ENCODE peak calls at places on chromosomes 1 and 21, in four cellular contexts. M is prostate gland, N is breast epithelium, T is GM12891. U is an unnamed sample.

GRCh38 chr1:19315378-19316206 is 3.5 kb downstream of the SLC66A1 start:
- DNase-seq in M (no peak), N (no peak), T (peak; percentile 54), U (no peak)

GRCh38 chr1:228340686-228341449 is 65.8 kb downstream of the TRIM11 start:
- DNase-seq in M (no peak), N (no peak), T (no peak), U (peak; percentile 68)

GRCh38 chr1:157505481-157506272 is 46.6 kb downstream of the FCRL5 start:
- DNase-seq in M (peak; percentile 19), N (no peak), T (no peak), U (peak; percentile 50)

GRCh38 chr1:11931845-11932244 is 2.7 kb upstream of the PLOD1 start:
- DNase-seq in M (no peak), N (no peak), T (no peak), U (no peak)

GRCh38 chr1:175840787-175841186 is 97.4 kb upstream of the TNR start:
- DNase-seq in M (no peak), N (no peak), T (no peak), U (no peak)

GRCh38 chr21:42671778-42672593 is 18.6 kb downstream of the PDE9A start:
- DNase-seq in M (peak; percentile 81), N (no peak), T (no peak), U (no peak)

GRCh38 chr1:227899141-227899819 is 48.5 kb downstream of the WNT9A start:
- DNase-seq in M (no peak), N (peak; percentile 8), T (no peak), U (peak; percentile 5)

GRCh38 chr21:44774972-44775371 is 26.6 kb downstream of the UBE2G2 start:
- DNase-seq in M (no peak), N (no peak), T (no peak), U (no peak)

GRCh38 chr21:33261635-33262034 is 4.5 kb upstream of the IL10RB start:
- DNase-seq in M (no peak), N (no peak), T (no peak), U (peak; percentile 61)

GRCh38 chr1:112359961-112360767 is 35.9 kb upstream of the CTTNBP2NL start:
- DNase-seq in M (peak; percentile 66), N (peak; percentile 88), T (no peak), U (no peak)

GRCh38 chr1:28761189-28761588 is 24.4 kb downstream of the YTHDF2 start:
- DNase-seq in M (no peak), N (no peak), T (no peak), U (no peak)

GRCh38 chr1:188669715-188670114 is 1807.9 kb downstream of the BRINP3 start:
- DNase-seq in M (no peak), N (no peak), T (no peak), U (no peak)

GRCh38 chr21:21907271-21907670 is 909.1 kb downstream of the NCAM2 start:
- DNase-seq in M (no peak), N (no peak), T (no peak), U (no peak)

GRCh38 chr1:209609403-209610377 is 26.2 kb downstream of the CAMK1G start:
- DNase-seq in M (no peak), N (no peak), T (no peak), U (no peak)

GRCh38 chr1:52502789-52503188 is 50.1 kb downstream of the TUT4 start:
- DNase-seq in M (no peak), N (no peak), T (no peak), U (no peak)

GRCh38 chr1:44661786-44662682 is 12.2 kb downstream of the TMEM53 start:
- DNase-seq in M (no peak), N (no peak), T (no peak), U (no peak)
- TF ChIP-seq POLR2A in M (no peak), N (no peak), T (no peak), U (no peak)

DNA sequence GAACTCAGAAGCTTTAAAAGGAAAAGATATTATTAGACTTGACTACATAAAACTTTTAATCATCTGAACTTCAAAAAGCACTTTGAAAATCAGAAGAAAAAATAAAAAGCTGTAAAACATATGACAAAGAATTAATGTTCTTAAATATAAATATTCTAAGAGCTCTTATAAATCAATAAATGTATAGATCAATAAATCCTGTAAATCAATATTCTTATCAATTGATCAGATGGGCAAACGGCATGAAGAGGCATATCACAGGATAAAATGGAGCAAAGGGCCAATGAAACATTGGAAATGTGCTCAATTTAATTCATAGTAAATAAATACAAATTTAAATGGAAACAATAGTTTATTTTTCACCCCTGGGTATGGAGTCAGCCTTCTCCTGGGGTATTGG is 66.1 kb upstream of the SMYD2 start:
- DNase-seq in M (no peak), N (no peak), T (no peak), U (no peak)
- TF ChIP-seq POLR2AphosphoS5 in M (no peak), N (no peak), T (no peak), U (no peak)

GRCh38 chr1:62689524-62689923 is 1.3 kb upstream of the DOCK7 start:
- DNase-seq in M (no peak), N (no peak), T (no peak), U (no peak)
- TF ChIP-seq POLR2A in M (no peak), N (no peak), T (no peak), U (no peak)

DNA sequence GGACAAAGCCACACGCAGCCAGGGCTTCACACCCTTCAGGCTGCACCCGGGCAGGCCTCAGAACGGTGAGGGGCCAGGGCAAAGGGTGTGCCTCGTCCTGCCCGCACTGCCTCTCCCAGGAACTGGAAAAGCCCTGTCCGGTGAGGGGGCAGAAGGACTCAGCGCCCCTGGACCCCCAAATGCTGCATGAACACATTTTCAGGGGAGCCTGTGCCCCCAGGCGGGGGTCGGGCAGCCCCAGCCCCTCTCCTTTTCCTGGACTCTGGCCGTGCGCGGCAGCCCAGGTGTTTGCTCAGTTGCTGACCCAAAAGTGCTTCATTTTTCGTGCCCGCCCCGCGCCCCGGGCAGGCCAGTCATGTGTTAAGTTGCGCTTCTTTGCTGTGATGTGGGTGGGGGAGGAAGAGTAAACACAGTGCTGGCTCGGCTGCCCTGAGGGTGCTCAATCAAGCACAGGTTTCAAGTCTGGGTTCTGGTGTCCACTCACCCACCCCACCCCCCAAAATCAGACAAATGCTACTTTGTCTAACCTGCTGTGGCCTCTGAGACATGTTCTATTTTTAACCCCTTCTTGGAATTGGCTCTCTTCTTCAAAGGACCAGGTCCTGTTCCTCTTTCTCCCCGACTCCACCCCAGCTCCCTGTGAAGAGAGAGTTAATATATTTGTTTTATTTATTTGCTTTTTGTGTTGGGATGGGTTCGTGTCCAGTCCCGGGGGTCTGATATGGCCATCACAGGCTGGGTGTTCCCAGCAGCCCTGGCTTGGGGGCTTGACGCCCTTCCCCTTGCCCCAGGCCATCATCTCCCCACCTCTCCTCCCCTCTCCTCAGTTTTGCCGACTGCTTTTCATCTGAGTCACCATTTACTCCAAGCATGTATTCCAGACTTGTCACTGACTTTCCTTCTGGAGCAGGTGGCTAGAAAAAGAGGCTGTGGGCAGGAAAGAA is 8.1 kb downstream of the PSRC1 start:
- DNase-seq in M (peak; percentile 90), N (peak; percentile 70), T (no peak), U (peak; percentile 90)
- TF ChIP-seq POLR2AphosphoS5 in M (peak; percentile 88), N (peak; percentile 60), T (no peak), U (peak; percentile 19)

DNA sequence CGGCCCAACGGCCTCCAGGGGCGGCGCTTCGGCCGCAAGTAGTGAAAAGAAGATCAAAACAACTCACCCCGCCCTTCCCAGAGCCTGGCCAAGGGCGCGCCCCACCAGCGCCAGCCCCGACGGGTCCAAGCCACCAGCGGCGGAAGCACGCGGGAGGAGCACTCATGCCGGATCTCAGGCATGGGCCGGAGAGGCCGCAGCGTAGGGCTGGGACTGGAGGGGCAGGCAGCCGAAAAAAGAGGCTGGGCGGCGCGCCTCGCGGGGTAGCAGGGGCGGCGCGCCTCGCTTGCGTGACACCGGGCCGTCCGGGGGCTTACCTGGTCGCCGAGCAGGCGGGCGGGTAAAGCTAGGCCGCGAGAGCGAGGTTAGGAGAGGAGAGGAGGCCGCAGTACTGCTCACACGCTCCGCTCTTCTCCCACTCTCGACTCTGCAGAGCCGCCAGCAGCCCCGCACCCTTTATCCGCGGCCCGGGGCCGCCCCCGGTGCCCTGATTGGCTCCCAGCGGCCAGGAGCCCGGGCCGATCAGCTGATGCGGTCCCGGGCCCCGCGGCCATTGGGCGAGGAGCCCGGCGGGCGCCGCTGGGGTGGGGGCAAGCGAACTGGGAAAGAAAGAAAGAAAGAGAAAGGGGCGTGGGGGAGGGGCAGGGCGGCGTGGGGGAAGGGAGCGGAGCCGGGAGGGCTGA is at the start of gene GLUL:
- DNase-seq in M (peak; percentile 94), N (peak; percentile 94), T (peak; percentile 78), U (peak; percentile 99)
- TF ChIP-seq POLR2A in M (peak; percentile 98), N (peak; percentile 97), T (peak; percentile 92), U (peak; percentile 100)

GRCh38 chr1:86394416-86394815 is 1.7 kb downstream of the ODF2L start:
- DNase-seq in M (no peak), N (no peak), T (no peak), U (no peak)

GRCh38 chr1:86396503-86396900 is 379 bp upstream of the ODF2L start:
- DNase-seq in M (no peak), N (no peak), T (no peak), U (no peak)

DNA sequence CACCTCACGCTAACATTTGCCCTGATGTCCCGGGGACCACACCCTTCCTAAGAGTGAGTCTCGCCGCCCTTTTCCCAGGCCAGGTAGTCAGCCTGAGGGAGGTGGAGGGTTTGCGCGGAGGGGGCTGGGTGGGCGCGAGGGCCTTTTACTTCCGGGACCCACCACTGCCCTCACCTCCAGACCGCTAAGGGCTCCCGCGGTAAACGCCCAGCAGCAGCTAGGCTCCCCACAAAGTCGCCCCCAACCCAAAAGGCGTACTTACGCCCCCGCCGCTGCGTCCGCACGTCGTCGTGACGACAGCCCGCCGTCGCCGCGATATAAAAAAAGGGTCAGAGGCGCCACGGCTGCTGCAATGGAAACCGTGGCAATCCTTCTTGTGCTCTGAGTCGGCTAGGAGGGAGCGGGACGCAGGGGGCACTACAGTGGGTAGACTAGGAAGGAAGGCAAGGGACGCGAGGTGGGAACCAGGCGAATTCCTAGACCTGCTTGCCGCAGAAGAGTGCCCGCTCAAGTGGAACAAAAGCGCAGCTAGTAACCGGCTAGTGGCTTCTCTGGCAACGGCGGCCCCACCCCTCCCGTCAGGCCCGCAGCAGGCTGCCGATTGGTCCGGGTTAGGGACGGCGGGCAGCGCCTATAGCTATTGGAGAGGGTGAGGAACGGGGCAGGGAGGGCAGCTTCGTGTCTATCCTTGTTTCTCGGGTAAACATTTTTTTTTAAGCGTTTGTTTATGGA is at the start of gene ODF2L:
- DNase-seq in M (peak; percentile 93), N (peak; percentile 91), T (peak; percentile 62), U (peak; percentile 95)
- TF ChIP-seq POLR2AphosphoS5 in M (peak; percentile 89), N (peak; percentile 48), T (peak; percentile 60), U (peak; percentile 76)

GRCh38 chr1:239719642-239720258 is 333.4 kb downstream of the CHRM3 start:
- DNase-seq in M (no peak), N (no peak), T (no peak), U (peak; percentile 26)
- TF ChIP-seq POLR2A in M (no peak), N (no peak), T (no peak), U (no peak)

U was measured in upper lobe of left lung.